ENCODE peak calls at places on chromosomes 2 and 18, in four cellular contexts. S is astrocyte, R is HepG2, G is LNCaP clone FGC. F is an unnamed sample.

GRCh38 chr18:22198163-22198562 is 28.8 kb downstream of the GATA6 start:
- DNase-seq in S (no peak), R (no peak), G (no peak), F (no peak)

GRCh38 chr2:202104286-202104870 is 31.3 kb downstream of the KIAA2012 start:
- DNase-seq in S (no peak), R (peak; percentile 36), G (no peak), F (peak; percentile 66)

GRCh38 chr2:144712277-144712944 is 192.5 kb upstream of the ZEB2 start:
- DNase-seq in S (peak; percentile 60), R (no peak), G (no peak), F (no peak)

GRCh38 chr18:8944871-8945245 is 157.6 kb upstream of the NDUFV2 start:
- DNase-seq in S (no peak), R (no peak), G (no peak), F (no peak)

GRCh38 chr2:68764781-68765385 is 30.3 kb downstream of the ARHGAP25 start:
- DNase-seq in S (peak; percentile 94), R (no peak), G (no peak), F (no peak)

GRCh38 chr18:28003451-28003850 is 173.5 kb downstream of the CDH2 start:
- DNase-seq in S (peak; percentile 41), R (no peak), G (no peak), F (peak; percentile 57)

GRCh38 chr18:623760-624620 is 27.2 kb downstream of the CLUL1 start:
- DNase-seq in S (peak; percentile 38), R (peak; percentile 62), G (peak; percentile 55), F (peak; percentile 84)

GRCh38 chr2:158817596-158817995 is 22.5 kb downstream of the DAPL1 start:
- DNase-seq in S (peak; percentile 76), R (no peak), G (no peak), F (no peak)

GRCh38 chr2:10798783-10799182 is 13.8 kb downstream of the PDIA6 start:
- DNase-seq in S (no peak), R (no peak), G (no peak), F (no peak)

GRCh38 chr2:210099940-210100339 is 71.3 kb downstream of the KANSL1L start:
- DNase-seq in S (no peak), R (no peak), G (no peak), F (no peak)

GRCh38 chr2:112150447-112150846 is 12.3 kb downstream of the FBLN7 start:
- DNase-seq in S (peak; percentile 89), R (no peak), G (no peak), F (peak; percentile 95)

GRCh38 chr2:220553150-220553549 is 925.7 kb downstream of the SLC4A3 start:
- DNase-seq in S (peak; percentile 46), R (no peak), G (no peak), F (no peak)

GRCh38 chr18:22172594-22173049 is 3.2 kb downstream of the GATA6 start:
- DNase-seq in S (no peak), R (no peak), G (no peak), F (no peak)

GRCh38 chr2:137654046-137654445 is 310.2 kb upstream of the HNMT start:
- DNase-seq in S (no peak), R (no peak), G (no peak), F (no peak)

GRCh38 chr18:66168834-66169233 is 418.0 kb downstream of the CDH7 start:
- DNase-seq in S (no peak), R (no peak), G (no peak), F (no peak)

GRCh38 chr2:198004173-198004572 is 199.8 kb downstream of the PLCL1 start:
- DNase-seq in S (peak; percentile 2), R (no peak), G (no peak), F (peak; percentile 1)

GRCh38 chr2:195632852-195633572 is 24.0 kb upstream of the SLC39A10 start:
- DNase-seq in S (no peak), R (no peak), G (no peak), F (no peak)

GRCh38 chr2:147641644-147642043 is 203.2 kb upstream of the ACVR2A start:
- DNase-seq in S (peak; percentile 33), R (no peak), G (no peak), F (peak; percentile 20)

GRCh38 chr2:190782264-190782663 is 98.4 kb upstream of the GLS start:
- DNase-seq in S (no peak), R (no peak), G (no peak), F (no peak)

GRCh38 chr2:113896791-113897190 is 6.9 kb downstream of the ACTR3 start:
- DNase-seq in S (no peak), R (no peak), G (no peak), F (no peak)

GRCh38 chr2:124476291-124476690 is 451.2 kb downstream of the CNTNAP5 start:
- DNase-seq in S (peak; percentile 17), R (peak; percentile 6), G (no peak), F (no peak)

GRCh38 chr2:25521665-25522387 is 151.6 kb downstream of the DTNB start:
- DNase-seq in S (peak; percentile 48), R (peak; percentile 72), G (peak; percentile 31), F (peak; percentile 61)
- H3K4me3 ChIP-seq in S (peak overlapping the region; percentile 36), R (no peak overlapping the region), G (no peak overlapping the region), F (no peak overlapping the region)

GRCh38 chr18:3455938-3456685 is 6.1 kb downstream of the TGIF1 start:
- DNase-seq in S (peak; percentile 74), R (peak; percentile 73), G (no peak), F (peak; percentile 51)
- H3K4me3 ChIP-seq in S (peak overlapping the region; percentile 6), R (peak overlapping the region; percentile 93), G (peak overlapping the region; percentile 99), F (no peak overlapping the region)

GRCh38 chr2:72144746-72145657 is 2.7 kb downstream of the CYP26B1 start:
- DNase-seq in S (no peak), R (peak; percentile 24), G (no peak), F (peak; percentile 57)
- H3K4me3 ChIP-seq in S (peak overlapping the region; percentile 5), R (peak overlapping the region; percentile 32), G (peak overlapping the region; percentile 21), F (peak overlapping the region; percentile 44)

DNA sequence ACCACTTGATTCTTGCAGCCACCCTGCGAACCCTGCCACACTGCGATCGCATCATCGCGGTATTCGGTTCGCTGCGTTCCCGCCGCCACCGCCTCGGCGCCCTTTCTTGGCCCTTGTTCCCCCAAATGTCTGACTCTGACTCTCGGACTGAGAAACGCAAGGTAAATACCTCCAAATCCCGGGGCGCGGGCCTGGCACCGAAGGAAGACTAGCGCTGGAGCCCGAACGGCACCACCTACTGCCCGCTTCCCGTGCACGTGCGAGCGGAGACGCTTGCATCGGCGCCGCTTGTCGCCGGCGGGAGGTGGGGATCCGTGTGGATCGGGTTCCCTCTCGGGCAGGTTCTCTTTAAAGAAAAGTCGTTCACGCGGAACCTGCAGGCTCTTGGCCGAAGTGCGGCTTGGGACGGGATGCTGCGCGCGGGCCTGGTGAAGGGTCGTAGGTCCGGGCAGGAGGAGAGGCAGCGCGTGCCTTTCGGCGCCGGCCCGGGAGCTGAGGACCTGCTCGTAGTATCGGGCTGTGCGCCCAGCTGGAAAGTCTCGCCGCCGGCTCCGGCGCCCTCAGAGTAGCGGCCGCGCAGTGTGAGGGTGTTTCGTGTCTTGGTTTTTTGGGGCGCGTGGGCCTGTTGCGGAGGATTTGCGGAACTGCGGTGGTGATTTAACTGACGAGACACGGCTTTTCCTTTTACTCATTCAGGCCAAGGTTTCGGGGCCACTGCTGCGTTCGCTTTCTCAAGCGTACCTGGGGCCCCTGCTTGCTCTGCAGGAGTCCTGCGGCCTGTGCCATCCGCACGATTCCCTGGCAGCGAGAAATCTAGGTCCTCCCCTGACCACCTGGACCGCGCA is 536 bp downstream of the BCL2L11 start:
- DNase-seq in S (no peak), R (peak; percentile 35), G (no peak), F (peak; percentile 50)
- H3K4me3 ChIP-seq in S (peak overlapping the region; percentile 80), R (peak overlapping the region; percentile 93), G (peak overlapping the region; percentile 86), F (peak overlapping the region; percentile 77)

DNA sequence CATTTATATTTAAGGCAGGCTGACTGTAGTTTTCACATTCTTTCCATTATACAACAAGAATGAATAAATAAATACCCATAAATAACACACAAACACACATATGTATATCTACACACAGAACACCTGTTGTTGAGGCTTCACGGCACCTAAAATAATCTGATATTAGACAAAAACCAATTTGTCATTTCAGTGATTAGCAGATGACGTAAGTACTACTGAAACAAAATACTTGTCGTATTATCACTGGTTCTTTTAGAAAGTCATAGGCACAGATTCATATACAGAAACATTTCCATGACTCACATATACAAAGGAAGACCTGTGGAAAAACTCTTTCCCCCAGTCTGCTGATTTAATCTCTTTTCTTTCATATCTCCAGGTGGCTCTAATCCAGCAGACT is 1113.4 kb upstream of the FANCL start:
- DNase-seq in S (no peak), R (no peak), G (no peak), F (peak; percentile 18)
- H3K4me3 ChIP-seq in S (no peak overlapping the region), R (no peak overlapping the region), G (no peak overlapping the region), F (no peak overlapping the region)

GRCh38 chr2:32498301-32498700 is 129.5 kb upstream of the TTC27 start:
- DNase-seq in S (no peak), R (no peak), G (no peak), F (no peak)

GRCh38 chr2:32504877-32505478 is 122.9 kb upstream of the TTC27 start:
- DNase-seq in S (no peak), R (no peak), G (no peak), F (no peak)

DNA sequence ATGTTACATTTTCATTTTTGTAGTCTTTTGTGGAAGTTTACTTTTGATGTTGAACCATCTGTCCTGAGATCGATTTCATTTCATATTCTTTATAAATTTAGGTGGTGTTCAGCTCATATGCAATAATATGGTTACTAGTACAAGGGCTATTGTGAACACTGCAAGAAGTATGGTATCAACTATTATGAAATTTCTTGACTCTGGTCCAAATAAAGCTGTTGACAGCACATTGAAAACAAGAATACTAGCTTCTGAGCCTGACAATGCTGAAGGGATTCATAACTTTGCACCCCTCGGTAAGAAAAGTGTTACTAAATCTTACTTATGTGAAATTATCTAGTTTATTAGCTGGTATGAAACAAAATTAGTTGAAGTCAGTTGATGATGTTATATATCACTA is 124.9 kb upstream of the TTC27 start:
- DNase-seq in S (no peak), R (no peak), G (no peak), F (no peak)
- H3K4me3 ChIP-seq in S (no peak overlapping the region), R (no peak overlapping the region), G (no peak overlapping the region), F (no peak overlapping the region)

GRCh38 chr2:118832791-118833715 is 14.4 kb downstream of the EN1 start:
- DNase-seq in S (no peak), R (no peak), G (no peak), F (no peak)

GRCh38 chr2:118834901-118835738 is 12.3 kb downstream of the EN1 start:
- DNase-seq in S (no peak), R (no peak), G (no peak), F (no peak)

GRCh38 chr2:118832071-118832790 is 15.2 kb downstream of the EN1 start:
- DNase-seq in S (no peak), R (no peak), G (no peak), F (no peak)

GRCh38 chr2:118834440-118834810 is 13.0 kb downstream of the EN1 start:
- DNase-seq in S (no peak), R (no peak), G (no peak), F (no peak)

DNA sequence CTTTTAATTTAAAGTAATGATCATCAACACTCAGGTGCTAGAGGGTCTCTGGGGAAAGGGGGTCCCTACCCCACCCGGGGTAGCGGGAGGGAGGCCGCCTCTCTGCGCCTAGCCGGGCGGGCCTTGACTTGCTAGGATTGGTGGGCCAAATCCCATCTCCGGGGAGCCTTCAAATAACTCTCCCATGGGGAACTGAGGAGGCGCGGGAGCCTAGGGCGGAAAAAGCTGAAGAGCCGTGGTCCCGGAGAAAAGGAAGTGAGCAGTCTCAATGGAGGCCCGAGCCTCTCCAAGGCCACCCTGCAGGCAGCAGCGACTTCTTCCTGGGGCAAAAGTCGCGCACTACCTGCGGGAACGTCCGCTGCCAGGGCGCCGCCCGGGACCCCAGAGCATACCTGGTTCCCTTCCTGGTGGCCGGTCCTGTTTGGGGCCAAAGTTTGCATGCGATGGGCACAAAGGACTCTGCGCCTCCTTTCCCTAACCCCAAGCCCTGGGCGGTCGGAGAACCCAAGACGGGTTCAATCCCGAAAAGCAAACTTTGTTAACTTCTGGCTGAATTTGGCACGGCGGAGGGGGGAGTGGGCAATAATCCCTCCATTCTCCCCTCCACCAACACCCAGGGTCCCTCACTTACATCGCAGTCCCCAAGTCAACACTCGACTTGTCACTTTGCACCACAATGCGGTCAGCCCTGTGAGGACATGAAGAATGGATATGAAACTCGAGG is 13.6 kb downstream of the EN1 start:
- DNase-seq in S (no peak), R (no peak), G (no peak), F (no peak)
- H3K4me3 ChIP-seq in S (no peak overlapping the region), R (no peak overlapping the region), G (no peak overlapping the region), F (no peak overlapping the region)

GRCh38 chr18:52341617-52342381 is 1.8 kb downstream of the DCC start:
- DNase-seq in S (no peak), R (no peak), G (no peak), F (peak; percentile 9)
- H3K4me3 ChIP-seq in S (peak overlapping the region; percentile 63), R (no peak overlapping the region), G (no peak overlapping the region), F (no peak overlapping the region)